ENCODE peak calls at places on chromosome 13, in seven cellular contexts. I is astrocyte of the spinal cord, T is right atrium auricular region, U is endodermal cell, E is kidney epithelial cell, G is SK-N-SH, X is body of pancreas. M is an unnamed sample.

GRCh38 chr13:21638319-21639282 is 32.3 kb upstream of the FGF9 start:
- DNase-seq in I (peak), T (no peak), U (peak), E (no peak), G (peak), X (peak), M (peak)

GRCh38 chr13:78194904-78195639 is 276.4 kb upstream of the EDNRB start:
- DNase-seq in I (peak), T (no peak), U (peak), E (peak), G (no peak), X (no peak), M (peak)

GRCh38 chr13:59088716-59089115 is 1075.0 kb downstream of the DIAPH3 start:
- DNase-seq in I (peak), T (no peak), U (no peak), E (peak), G (no peak), X (no peak), M (peak)

GRCh38 chr13:23881408-23881785 is 7.8 kb downstream of the MIPEP start:
- DNase-seq in I (no peak), T (no peak), U (peak), E (no peak), G (no peak), X (no peak), M (no peak)

GRCh38 chr13:49213539-49213938 is 6.6 kb upstream of the MLNR start:
- DNase-seq in I (no peak), T (no peak), U (no peak), E (no peak), G (no peak), X (no peak), M (no peak)

GRCh38 chr13:70375718-70376117 is 267.5 kb upstream of the KLHL1 start:
- DNase-seq in I (no peak), T (no peak), U (peak), E (no peak), G (no peak), X (no peak), M (no peak)

GRCh38 chr13:41974262-41974900 is 13.5 kb upstream of the VWA8 start:
- DNase-seq in I (no peak), T (no peak), U (no peak), E (no peak), G (no peak), X (no peak), M (no peak)

GRCh38 chr13:114119196-114119595 is 13.2 kb downstream of the RASA3 start:
- DNase-seq in I (peak), T (no peak), U (peak), E (peak), G (peak), X (peak), M (peak)

GRCh38 chr13:42312817-42313431 is 41.0 kb downstream of the AKAP11 start:
- DNase-seq in I (no peak), T (no peak), U (no peak), E (no peak), G (no peak), X (no peak), M (no peak)

GRCh38 chr13:106382569-106382968 is 152.9 kb downstream of the EFNB2 start:
- DNase-seq in I (no peak), T (no peak), U (peak), E (no peak), G (no peak), X (no peak), M (no peak)
- TF ChIP-seq CTCF in I (no peak), T (no peak), U (peak), E (no peak), G (no peak), X (no peak), M (no peak)

DNA sequence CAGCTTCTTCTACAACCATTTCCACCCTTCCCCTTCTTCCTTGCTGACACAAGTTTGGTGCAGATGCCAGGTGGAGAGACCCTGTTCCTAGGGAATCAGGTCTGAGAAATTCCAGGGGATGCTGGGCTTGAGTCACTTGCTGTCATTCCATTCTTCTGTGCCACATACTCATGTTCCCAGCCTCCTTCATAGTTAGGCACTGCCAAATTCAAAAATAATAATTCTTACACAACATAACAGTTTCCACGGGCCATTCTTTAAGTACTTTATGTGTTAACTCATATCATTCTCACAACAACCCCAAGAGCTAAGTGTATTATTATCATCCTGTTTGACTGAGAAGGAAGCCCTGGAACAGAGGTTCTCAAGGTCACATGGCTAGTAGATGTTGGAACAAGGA is 27.1 kb upstream of the POMP start:
- DNase-seq in I (no peak), T (no peak), U (no peak), E (no peak), G (no peak), X (no peak), M (no peak)
- H3K4me3 ChIP-seq in I (no peak), T (no peak), U (no peak), E (no peak), G (no peak), X (no peak), M (no peak)

GRCh38 chr13:111505175-111505777 is 184.8 kb downstream of the TEX29 start:
- DNase-seq in I (no peak), T (no peak), U (peak), E (no peak), G (peak), X (no peak), M (no peak)
- TF ChIP-seq CTCF in I (no peak), T (peak), U (peak), E (no peak), G (peak), X (no peak), M (no peak)

GRCh38 chr13:40235160-40235796 is 431.2 kb downstream of the FOXO1 start:
- DNase-seq in I (no peak), T (no peak), U (no peak), E (no peak), G (no peak), X (no peak), M (peak)

GRCh38 chr13:40233731-40234195 is 432.7 kb downstream of the FOXO1 start:
- DNase-seq in I (no peak), T (no peak), U (no peak), E (no peak), G (no peak), X (peak), M (no peak)

GRCh38 chr13:40238761-40239160 is 427.7 kb downstream of the FOXO1 start:
- DNase-seq in I (no peak), T (no peak), U (no peak), E (no peak), G (no peak), X (no peak), M (no peak)

GRCh38 chr13:40240293-40240692 is 426.1 kb downstream of the FOXO1 start:
- DNase-seq in I (no peak), T (no peak), U (no peak), E (no peak), G (no peak), X (no peak), M (no peak)

DNA sequence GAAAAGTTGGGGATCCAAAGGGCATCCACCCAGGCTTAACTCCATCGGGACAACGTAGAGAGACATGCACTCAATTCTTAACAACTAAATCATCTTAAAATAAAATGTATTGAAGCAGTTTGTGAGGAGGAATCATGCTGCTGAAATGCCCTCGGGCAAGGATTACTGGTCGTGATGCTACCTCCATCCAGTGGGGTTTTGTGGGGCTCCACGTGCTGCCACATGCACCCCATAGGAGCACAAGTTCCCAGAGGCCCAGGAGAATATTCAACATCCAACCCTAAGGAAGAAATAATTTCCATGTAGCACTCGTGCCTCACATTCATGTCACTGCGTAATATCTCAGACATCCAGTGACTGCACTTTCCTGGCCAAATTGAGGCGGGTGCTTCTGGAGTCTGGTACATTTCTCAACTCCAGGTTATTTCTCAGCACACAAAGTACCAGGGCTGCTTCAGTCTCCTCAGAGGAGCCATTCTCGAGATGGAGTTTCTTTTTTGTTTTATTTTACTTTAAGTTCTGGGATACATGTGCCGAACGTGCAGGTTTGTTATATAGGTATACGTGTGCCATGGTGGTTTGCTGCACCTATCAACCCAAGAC is 429.8 kb downstream of the FOXO1 start:
- DNase-seq in I (no peak), T (peak), U (no peak), E (no peak), G (no peak), X (peak), M (peak)
- H3K4me3 ChIP-seq in I (no peak), T (no peak), U (no peak), E (no peak), G (no peak), X (no peak), M (no peak)

GRCh38 chr13:31056650-31057275 is 104.9 kb downstream of the HSPH1 start:
- DNase-seq in I (no peak), T (no peak), U (peak), E (no peak), G (peak), X (no peak), M (peak)
- TF ChIP-seq CTCF in I (peak), T (no peak), U (peak), E (no peak), G (no peak), X (no peak), M (no peak)